ENCODE peak calls at places on chromosome 17, in four cellular contexts. One of them, this sample, is unnamed. For H3K4me1, the result is how much of the 10 kb centered on the place peaks cover.

GRCh38 chr17:38341035-38341721 is 2.6 kb downstream of the GPR179 start:
- DNase-seq in left ventricle myocardium inferior: peak
- DNase-seq in GM23338: peak
- DNase-seq in ovary: no peak
- DNase-seq in this sample: no peak

GRCh38 chr17:67074781-67075180 is 30.4 kb downstream of the CACNG1 start:
- DNase-seq in left ventricle myocardium inferior: no peak
- DNase-seq in GM23338: no peak
- DNase-seq in ovary: no peak
- DNase-seq in this sample: no peak

GRCh38 chr17:17874478-17874877 is 37.7 kb upstream of the SREBF1 start:
- DNase-seq in left ventricle myocardium inferior: no peak
- DNase-seq in GM23338: no peak
- DNase-seq in ovary: no peak
- DNase-seq in this sample: no peak

GRCh38 chr17:27244019-27244418 is 49.9 kb upstream of the WSB1 start:
- DNase-seq in left ventricle myocardium inferior: no peak
- DNase-seq in GM23338: no peak
- DNase-seq in ovary: no peak
- DNase-seq in this sample: no peak

GRCh38 chr17:73240561-73240960 is 21.1 kb downstream of the CPSF4L start:
- DNase-seq in left ventricle myocardium inferior: no peak
- DNase-seq in GM23338: no peak
- DNase-seq in ovary: no peak
- DNase-seq in this sample: no peak

GRCh38 chr17:33277436-33278100 is 15.5 kb downstream of the ASIC2 start:
- DNase-seq in left ventricle myocardium inferior: no peak
- DNase-seq in GM23338: no peak
- DNase-seq in ovary: no peak
- DNase-seq in this sample: no peak

GRCh38 chr17:28997811-28998210 is 8.0 kb downstream of the SEZ6 start:
- DNase-seq in left ventricle myocardium inferior: no peak
- DNase-seq in GM23338: no peak
- DNase-seq in ovary: no peak
- DNase-seq in this sample: no peak

GRCh38 chr17:18988546-18989173 is 15.9 kb downstream of the FAM83G start:
- DNase-seq in left ventricle myocardium inferior: no peak
- DNase-seq in GM23338: no peak
- DNase-seq in ovary: no peak
- DNase-seq in this sample: no peak

GRCh38 chr17:62052765-62053338 is 12.2 kb downstream of the MED13 start:
- DNase-seq in left ventricle myocardium inferior: no peak
- DNase-seq in GM23338: no peak
- DNase-seq in ovary: no peak
- DNase-seq in this sample: no peak

DNA sequence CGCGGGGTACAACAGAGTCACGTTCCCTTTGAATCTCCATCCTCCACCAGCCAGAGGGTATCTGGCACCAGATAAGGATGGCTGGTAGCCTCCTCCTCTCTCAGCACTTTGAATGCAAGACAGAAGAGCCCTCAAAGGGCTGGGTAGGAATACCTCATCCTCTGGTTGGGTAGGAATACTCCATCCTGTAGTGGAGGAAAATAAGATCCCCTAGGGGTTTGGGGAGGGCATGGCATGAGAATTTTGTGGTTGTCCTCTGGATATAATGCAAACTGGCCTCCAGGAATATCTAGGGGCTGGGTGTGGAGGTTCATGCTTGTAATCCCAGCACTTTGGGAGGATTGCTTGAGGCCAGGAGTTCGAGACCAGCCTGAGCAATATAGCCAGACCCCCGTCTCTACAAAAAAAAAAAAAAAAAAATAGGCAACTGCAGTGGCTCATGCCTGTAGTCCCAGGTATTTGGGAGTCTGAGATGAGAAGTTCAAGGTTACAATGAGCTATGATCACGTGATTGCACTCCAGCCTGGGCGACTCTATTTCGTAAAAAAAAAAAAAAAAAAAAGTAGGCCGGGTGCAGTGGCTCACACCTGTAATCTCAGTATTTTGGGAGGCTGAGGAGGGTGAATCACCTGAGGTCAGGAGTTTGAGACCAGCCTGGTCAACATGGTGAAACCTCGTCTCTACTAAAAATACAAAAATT is 2.7 kb downstream of the IGFBP4 start:
- DNase-seq in left ventricle myocardium inferior: no peak
- DNase-seq in GM23338: peak
- DNase-seq in ovary: no peak
- DNase-seq in this sample: no peak
- H3K4me3 ChIP-seq in left ventricle myocardium inferior: peak
- H3K4me3 ChIP-seq in GM23338: peak
- H3K4me3 ChIP-seq in ovary: peak
- H3K4me3 ChIP-seq in this sample: no peak

GRCh38 chr17:49798182-49798581 is 9.7 kb downstream of the KAT7 start:
- DNase-seq in left ventricle myocardium inferior: no peak
- DNase-seq in GM23338: no peak
- DNase-seq in ovary: no peak
- DNase-seq in this sample: no peak

GRCh38 chr17:49798738-49799137 is 10.3 kb downstream of the KAT7 start:
- DNase-seq in left ventricle myocardium inferior: no peak
- DNase-seq in GM23338: no peak
- DNase-seq in ovary: no peak
- DNase-seq in this sample: no peak

GRCh38 chr17:49793309-49793708 is 4.8 kb downstream of the KAT7 start:
- DNase-seq in left ventricle myocardium inferior: no peak
- DNase-seq in GM23338: no peak
- DNase-seq in ovary: no peak
- DNase-seq in this sample: no peak

DNA sequence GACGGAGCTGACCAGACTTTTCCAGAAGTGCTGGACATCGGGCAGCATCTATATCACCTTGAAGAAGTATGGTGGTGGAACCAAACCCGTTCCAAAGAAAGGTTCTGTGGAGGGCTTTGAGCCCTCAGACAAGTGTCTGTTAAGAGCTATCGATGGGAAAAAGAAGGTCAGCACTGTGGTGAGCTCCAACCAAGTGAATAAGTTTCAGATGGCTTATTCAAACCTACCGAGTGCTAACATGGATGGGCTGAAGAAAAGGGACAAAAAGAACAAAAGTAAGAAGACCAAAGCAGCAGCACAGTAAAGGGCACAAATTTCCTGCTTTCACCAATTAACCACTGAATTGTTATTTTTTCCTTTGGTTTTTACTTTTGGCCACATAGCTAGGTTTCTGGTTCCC is 6.9 kb downstream of the KAT7 start:
- DNase-seq in left ventricle myocardium inferior: no peak
- DNase-seq in GM23338: no peak
- DNase-seq in ovary: no peak
- DNase-seq in this sample: no peak
- H3K4me1 ChIP-seq in left ventricle myocardium inferior: half or more
- H3K4me1 ChIP-seq in GM23338: under half
- H3K4me1 ChIP-seq in ovary: under half
- H3K4me1 ChIP-seq in this sample: under half

GRCh38 chr17:42411321-42411820 is 11.7 kb downstream of the CAVIN1 start:
- DNase-seq in left ventricle myocardium inferior: no peak
- DNase-seq in GM23338: no peak
- DNase-seq in ovary: no peak
- DNase-seq in this sample: no peak
- H3K4me3 ChIP-seq in left ventricle myocardium inferior: peak
- H3K4me3 ChIP-seq in GM23338: no peak
- H3K4me3 ChIP-seq in ovary: no peak
- H3K4me3 ChIP-seq in this sample: no peak

GRCh38 chr17:78759969-78760352 is 22.1 kb downstream of the CYTH1 start:
- DNase-seq in left ventricle myocardium inferior: no peak
- DNase-seq in GM23338: no peak
- DNase-seq in ovary: no peak
- DNase-seq in this sample: no peak
- H3K4me1 ChIP-seq in left ventricle myocardium inferior: half or more
- H3K4me1 ChIP-seq in GM23338: under half
- H3K4me1 ChIP-seq in ovary: under half
- H3K4me1 ChIP-seq in this sample: under half

GRCh38 chr17:78734841-78735641 is 47.0 kb downstream of the CYTH1 start:
- DNase-seq in left ventricle myocardium inferior: no peak
- DNase-seq in GM23338: no peak
- DNase-seq in ovary: no peak
- DNase-seq in this sample: no peak
- H3K4me3 ChIP-seq in left ventricle myocardium inferior: peak
- H3K4me3 ChIP-seq in GM23338: no peak
- H3K4me3 ChIP-seq in ovary: peak
- H3K4me3 ChIP-seq in this sample: no peak

DNA sequence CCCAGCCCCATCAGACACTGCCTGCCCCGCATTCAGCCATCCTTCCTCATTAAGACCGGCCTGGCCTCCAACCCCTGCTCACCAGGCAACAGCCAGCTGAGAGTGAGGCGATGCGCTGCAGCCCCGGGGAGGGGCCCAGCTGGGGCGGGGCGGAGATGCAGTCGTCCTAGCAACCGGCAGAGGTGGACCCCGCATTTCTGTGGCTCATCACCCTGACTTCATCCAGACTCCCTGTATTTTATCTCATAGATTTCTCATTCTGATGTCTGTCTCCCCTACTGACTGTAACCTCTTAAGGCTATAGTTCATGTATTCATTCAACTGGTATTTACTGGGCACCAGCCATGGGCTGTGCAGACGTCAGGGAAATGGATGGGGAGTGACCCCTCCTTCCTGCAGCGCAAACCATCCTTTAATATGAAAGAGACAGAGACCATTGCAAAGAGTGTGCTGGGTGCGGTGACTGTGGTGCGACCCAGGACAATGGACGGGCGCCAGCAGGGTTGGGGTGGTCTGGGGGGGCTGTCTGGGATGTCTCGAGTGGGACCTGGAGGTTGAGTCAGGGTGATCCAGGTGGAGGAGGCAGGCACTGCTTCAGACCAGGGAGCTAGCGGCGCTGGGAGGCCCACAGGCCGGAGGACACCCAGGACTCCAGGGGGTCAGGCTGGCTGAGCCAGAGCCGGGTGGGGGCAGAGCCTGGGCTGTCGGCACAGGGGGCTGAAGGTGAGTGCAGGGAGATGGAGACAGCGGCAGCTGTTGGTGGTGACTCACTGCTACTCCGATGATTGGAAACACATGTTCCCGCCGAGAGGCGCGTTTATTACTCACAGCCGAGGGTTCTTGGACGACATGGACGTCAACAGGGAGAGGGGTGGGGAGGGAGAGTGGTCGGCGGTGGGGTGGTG is 10.5 kb upstream of the TIMP2 start:
- DNase-seq in left ventricle myocardium inferior: peak
- DNase-seq in GM23338: no peak
- DNase-seq in ovary: peak
- DNase-seq in this sample: peak
- H3K4me1 ChIP-seq in left ventricle myocardium inferior: under half
- H3K4me1 ChIP-seq in GM23338: under half
- H3K4me1 ChIP-seq in ovary: under half
- H3K4me1 ChIP-seq in this sample: under half

GRCh38 chr17:69300222-69300621 is 26.7 kb downstream of the ABCA5 start:
- DNase-seq in left ventricle myocardium inferior: no peak
- DNase-seq in GM23338: no peak
- DNase-seq in ovary: no peak
- DNase-seq in this sample: no peak
- H3K4me3 ChIP-seq in left ventricle myocardium inferior: no peak
- H3K4me3 ChIP-seq in GM23338: no peak
- H3K4me3 ChIP-seq in ovary: no peak
- H3K4me3 ChIP-seq in this sample: no peak

GRCh38 chr17:3893003-3893719 is at the start of gene CAMKK1:
- DNase-seq in left ventricle myocardium inferior: peak
- DNase-seq in GM23338: peak
- DNase-seq in ovary: peak
- DNase-seq in this sample: peak
- H3K4me1 ChIP-seq in left ventricle myocardium inferior: half or more
- H3K4me1 ChIP-seq in GM23338: under half
- H3K4me1 ChIP-seq in ovary: under half
- H3K4me1 ChIP-seq in this sample: under half